ENCODE peak calls at places on chromosomes 1 and 21, in six cellular contexts. B is CD4-positive, CD25-positive, alpha-beta regulatory T cell; F is CD8-positive, alpha-beta memory T cell; U is IMR-90; S is cardiac muscle cell; N is kidney epithelial cell. D is an unnamed sample.

GRCh38 chr1:99570486-99571089 is 75.3 kb upstream of the PALMD start:
- DNase-seq in S (no peak), B (no peak), F (no peak), N (no peak), U (peak; percentile 47), D (no peak)

GRCh38 chr1:230392920-230393521 is 33.1 kb downstream of the PGBD5 start:
- DNase-seq in S (no peak), N (no peak), U (no peak), F (no peak), B (no peak), D (no peak)

GRCh38 chr1:16163882-16164820 is 8.3 kb upstream of the EPHA2 start:
- DNase-seq in B (no peak), F (no peak), S (peak; percentile 90), U (peak; percentile 100), N (peak; percentile 95), D (no peak)

GRCh38 chr1:155938220-155938627 is 3.2 kb upstream of the RXFP4 start:
- DNase-seq in B (peak; percentile 55), N (peak; percentile 25), U (peak; percentile 69), S (peak; percentile 79), F (peak; percentile 26), D (no peak)

GRCh38 chr1:241219449-241219848 is 137.6 kb downstream of the RGS7 start:
- DNase-seq in U (no peak), N (no peak), B (no peak), S (no peak), F (no peak), D (no peak)

GRCh38 chr21:20996421-20997307 is 1.5 kb upstream of the NCAM2 start:
- DNase-seq in N (no peak), B (no peak), U (peak; percentile 16), S (peak; percentile 42), F (no peak), D (no peak)

GRCh38 chr1:1155258-1155657 is 18.4 kb upstream of the TTLL10 start:
- DNase-seq in U (no peak), S (no peak), B (no peak), N (no peak), F (no peak), D (no peak)

GRCh38 chr1:19067187-19067911 is 110.9 kb upstream of the IFFO2 start:
- DNase-seq in S (no peak), N (no peak), B (no peak), F (no peak), U (no peak), D (no peak)

GRCh38 chr21:38637161-38637560 is 138.9 kb upstream of the ERG start:
- DNase-seq in B (no peak), S (no peak), N (no peak), F (no peak), U (no peak), D (no peak)

GRCh38 chr1:168386949-168387586 is 106.4 kb downstream of the TBX19 start:
- DNase-seq in N (peak; percentile 37), B (peak; percentile 73), U (no peak), S (peak; percentile 32), F (peak; percentile 76), D (peak; percentile 64)

GRCh38 chr1:119771016-119771415 is 2.3 kb upstream of the HMGCS2 start:
- DNase-seq in S (peak; percentile 43), U (peak; percentile 22), N (no peak), F (no peak), B (no peak), D (no peak)

GRCh38 chr1:119771770-119772169 is 3.1 kb upstream of the HMGCS2 start:
- DNase-seq in N (no peak), S (no peak), F (no peak), U (no peak), B (no peak), D (no peak)

GRCh38 chr1:119772298-119772697 is 3.6 kb upstream of the HMGCS2 start:
- DNase-seq in S (no peak), N (no peak), U (no peak), B (no peak), F (no peak), D (no peak)

GRCh38 chr1:119774746-119775495 is 6.2 kb upstream of the HMGCS2 start:
- DNase-seq in B (no peak), N (no peak), U (no peak), S (no peak), F (no peak), D (no peak)

DNA sequence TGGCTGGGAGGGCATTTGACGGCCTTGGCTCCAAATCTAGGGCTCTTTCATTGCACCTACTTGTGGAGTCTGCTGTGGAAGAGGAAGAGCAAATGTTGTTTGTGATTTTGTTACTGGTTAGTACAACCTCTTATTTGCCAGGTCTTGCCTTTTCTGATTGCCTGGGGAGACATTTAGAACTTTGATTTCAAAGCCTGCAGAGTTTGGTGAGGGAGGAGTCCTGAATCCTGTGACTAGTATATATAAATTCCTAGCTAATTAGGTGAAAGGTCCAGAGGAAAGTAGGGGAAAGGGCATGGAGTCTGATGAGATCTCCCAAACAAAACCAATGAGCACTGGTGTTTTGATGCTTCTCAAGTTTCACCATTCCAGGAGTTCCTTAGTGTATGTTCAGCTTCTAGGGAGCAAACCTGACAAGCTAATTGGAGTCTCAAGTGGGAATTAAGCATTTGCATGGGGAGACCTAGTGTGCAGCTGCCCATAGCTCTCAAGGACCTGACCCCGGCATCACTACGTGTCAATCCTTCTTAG is 5.1 kb upstream of the HMGCS2 start:
- DNase-seq in B (no peak), U (peak; percentile 52), N (no peak), F (no peak), S (peak; percentile 59), D (no peak)
- H3K4me3 ChIP-seq in B (no peak overlapping the region), U (no peak overlapping the region), N (no peak overlapping the region), F (no peak overlapping the region), S (no peak overlapping the region), D (no peak overlapping the region)

DNA sequence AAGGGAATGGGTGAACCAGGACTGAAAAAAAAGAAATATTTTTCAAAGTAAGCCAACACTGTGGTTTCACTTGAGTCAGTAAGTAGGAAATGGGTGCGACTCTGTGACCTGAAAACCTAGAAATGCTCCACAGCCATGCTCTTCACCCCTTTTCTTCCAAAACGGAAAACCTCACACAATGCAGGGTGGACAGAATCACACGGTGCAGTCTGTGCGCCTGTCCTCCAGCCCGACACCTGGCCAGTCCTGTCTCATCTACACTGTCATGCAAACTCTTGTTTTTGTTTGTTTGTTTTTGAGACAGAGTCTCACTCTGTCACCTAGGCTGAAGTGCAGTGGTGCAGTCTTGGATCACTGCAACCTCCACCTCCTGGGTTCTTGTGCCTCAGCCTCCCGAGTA is 53.3 kb downstream of the B3GALT5 start:
- DNase-seq in B (no peak), N (no peak), F (peak; percentile 7), S (no peak), U (no peak), D (no peak)
- H3K36me3 ChIP-seq in B (no peaks in the 10 kb centered on the region), N (no peaks in the 10 kb centered on the region), F (no peaks in the 10 kb centered on the region), S (no peaks in the 10 kb centered on the region), U (no peaks in the 10 kb centered on the region), D (no peaks in the 10 kb centered on the region)

GRCh38 chr1:206114692-206115430 is 2.3 kb downstream of the AVPR1B start:
- DNase-seq in B (no peak), U (no peak), S (peak; percentile 35), F (no peak), N (no peak), D (no peak)
- H3K4me3 ChIP-seq in B (no peak overlapping the region), U (no peak overlapping the region), S (no peak overlapping the region), F (no peak overlapping the region), N (no peak overlapping the region), D (no peak overlapping the region)

GRCh38 chr21:35053356-35054096 is 4.4 kb upstream of the RUNX1 start:
- DNase-seq in F (no peak), U (no peak), S (no peak), N (no peak), B (no peak), D (no peak)
- H3K36me3 ChIP-seq in F (no peaks in the 10 kb centered on the region), U (no peaks in the 10 kb centered on the region), S (no peaks in the 10 kb centered on the region), N (no peaks in the 10 kb centered on the region), B (no peaks in the 10 kb centered on the region), D (no peaks in the 10 kb centered on the region)

DNA sequence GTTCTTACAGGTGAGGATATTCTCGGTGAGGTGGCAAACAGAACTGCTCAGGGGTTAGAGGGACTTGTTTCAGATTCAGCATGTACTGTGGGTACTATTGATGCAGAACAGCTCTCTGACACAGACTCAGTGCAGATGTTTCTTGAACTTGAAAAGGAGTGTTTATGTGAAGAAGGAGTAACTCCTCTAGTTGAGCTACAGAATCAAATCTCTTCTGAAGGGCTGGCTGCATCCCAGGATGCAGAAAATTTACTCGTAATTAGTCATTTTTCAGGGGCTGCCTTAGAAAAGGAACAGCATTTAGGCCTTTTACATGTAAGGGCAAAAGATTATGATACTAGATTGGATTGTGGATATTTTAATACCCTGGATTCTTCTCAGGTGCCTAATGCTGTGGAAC is 79.9 kb upstream of the BMP8A start:
- DNase-seq in S (peak; percentile 23), U (peak; percentile 71), F (no peak), B (no peak), N (no peak), D (no peak)
- H3K4me3 ChIP-seq in S (no peak overlapping the region), U (peak overlapping the region; percentile 32), F (no peak overlapping the region), B (no peak overlapping the region), N (peak overlapping the region; percentile 86), D (no peak overlapping the region)

DNA sequence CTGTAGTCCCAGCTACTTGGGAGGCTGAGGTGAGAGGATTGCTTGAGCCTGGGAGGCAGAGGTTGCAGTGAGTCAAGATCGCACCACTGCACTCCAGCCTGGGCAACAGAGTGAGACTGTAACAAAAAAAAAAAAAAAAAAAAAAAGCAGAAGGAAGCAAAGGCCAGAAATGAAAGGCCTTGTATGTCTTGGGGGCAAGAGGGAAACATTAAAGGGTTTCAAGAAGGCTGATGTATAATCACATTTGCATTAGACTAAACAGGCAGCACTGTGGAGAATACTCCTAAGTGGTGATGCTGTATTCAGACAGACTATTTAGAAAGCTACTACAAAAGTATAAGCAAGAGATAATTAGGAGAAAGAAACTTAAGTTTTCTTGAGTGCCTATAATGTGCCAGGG is 10.4 kb downstream of the ANP32E start:
- DNase-seq in B (no peak), U (no peak), F (no peak), N (no peak), S (no peak), D (no peak)
- H3K36me3 ChIP-seq in B (peaks cover 46% of the 10 kb centered on the region), U (peaks cover 25% of the 10 kb centered on the region), F (peaks cover 12% of the 10 kb centered on the region), N (peaks cover 1% of the 10 kb centered on the region), S (peaks cover 57% of the 10 kb centered on the region), D (peaks cover 10% of the 10 kb centered on the region)

GRCh38 chr1:220787069-220787614 is 429 bp downstream of the MTARC1 start:
- DNase-seq in F (no peak), S (no peak), B (no peak), N (no peak), U (no peak), D (no peak)
- H3K4me3 ChIP-seq in F (no peak overlapping the region), S (peak overlapping the region; percentile 66), B (no peak overlapping the region), N (peak overlapping the region; percentile 39), U (peak overlapping the region; percentile 16), D (peak overlapping the region; percentile 45)

GRCh38 chr1:162500805-162501204 is 3.2 kb downstream of the UHMK1 start:
- DNase-seq in F (no peak), S (peak; percentile 14), N (no peak), U (peak; percentile 36), B (no peak), D (no peak)

GRCh38 chr1:162497723-162498441 is at the start of gene UHMK1:
- DNase-seq in B (peak; percentile 90), S (peak; percentile 94), N (peak; percentile 79), F (peak; percentile 87), U (peak; percentile 87), D (peak; percentile 85)

GRCh38 chr1:162502077-162502476 is 4.5 kb downstream of the UHMK1 start:
- DNase-seq in F (no peak), U (no peak), S (no peak), B (no peak), N (no peak), D (no peak)

GRCh38 chr1:162498442-162498785 is 796 bp downstream of the UHMK1 start:
- DNase-seq in S (no peak), F (no peak), N (no peak), U (peak; percentile 2), B (no peak), D (no peak)

GRCh38 chr1:162502928-162503327 is 5.3 kb downstream of the UHMK1 start:
- DNase-seq in F (no peak), N (no peak), B (no peak), U (peak; percentile 88), S (no peak), D (no peak)
- H3K36me3 ChIP-seq in F (peaks cover 31% of the 10 kb centered on the region), N (no peaks in the 10 kb centered on the region), B (peaks cover 65% of the 10 kb centered on the region), U (peaks cover 11% of the 10 kb centered on the region), S (peaks cover 51% of the 10 kb centered on the region), D (peaks cover 1% of the 10 kb centered on the region)